ENCODE peak calls at places on chromosomes 7 and 10, in six cellular contexts. T, G, N, B, F and R are unnamed samples.

GRCh38 chr10:111934926-111935325 is 248.6 kb downstream of the GPAM start:
- DNase-seq in T (no peak), G (no peak), N (no peak), B (no peak), F (no peak), R (no peak)

GRCh38 chr7:133434246-133434865 is 181.5 kb downstream of the EXOC4 start:
- DNase-seq in T (no peak), G (peak; percentile 60), N (peak; percentile 49), B (no peak), F (peak; percentile 41), R (no peak)

GRCh38 chr7:150397376-150398107 is 18.4 kb downstream of the ZNF775 start:
- DNase-seq in T (no peak), G (no peak), N (no peak), B (no peak), F (no peak), R (no peak)

GRCh38 chr7:87592300-87592699 is 8.4 kb downstream of the ABCB1 start:
- DNase-seq in T (no peak), G (no peak), N (no peak), B (no peak), F (no peak), R (no peak)

GRCh38 chr10:30788307-30788706 is 158.8 kb upstream of the LYZL2 start:
- DNase-seq in T (no peak), G (no peak), N (peak; percentile 70), B (no peak), F (peak; percentile 24), R (no peak)

GRCh38 chr7:31000161-31000693 is 36.5 kb downstream of the GHRHR start:
- DNase-seq in T (no peak), G (peak; percentile 45), N (no peak), B (no peak), F (no peak), R (no peak)

GRCh38 chr7:155460926-155461613 is 3.1 kb downstream of the EN2 start:
- DNase-seq in T (no peak), G (no peak), N (no peak), B (no peak), F (no peak), R (no peak)

GRCh38 chr10:986881-987634 is 1.2 kb upstream of the GTPBP4 start:
- DNase-seq in T (no peak), G (peak; percentile 46), N (peak; percentile 86), B (no peak), F (peak; percentile 66), R (peak; percentile 71)

GRCh38 chr7:1106783-1107421 is 19.0 kb downstream of the GPER1 start:
- DNase-seq in T (no peak), G (no peak), N (no peak), B (no peak), F (no peak), R (no peak)

GRCh38 chr10:113424304-113424721 is 128.5 kb upstream of the HABP2 start:
- DNase-seq in T (no peak), G (no peak), N (no peak), B (no peak), F (no peak), R (no peak)

GRCh38 chr10:98173258-98173657 is 38.8 kb downstream of the R3HCC1L start:
- DNase-seq in T (no peak), G (peak; percentile 25), N (no peak), B (no peak), F (no peak), R (no peak)

GRCh38 chr10:11510714-11511113 is 100.7 kb downstream of the USP6NL start:
- DNase-seq in T (no peak), G (no peak), N (no peak), B (no peak), F (no peak), R (no peak)

GRCh38 chr7:124553485-124553884 is 212.1 kb downstream of the GPR37 start:
- DNase-seq in T (no peak), G (no peak), N (no peak), B (no peak), F (no peak), R (no peak)

GRCh38 chr7:5596046-5596895 is 172.6 kb upstream of the TNRC18 start:
- DNase-seq in T (no peak), G (peak; percentile 88), N (peak; percentile 95), B (peak; percentile 76), F (peak; percentile 94), R (peak; percentile 74)

GRCh38 chr7:150335101-150335773 is 6.2 kb downstream of the RARRES2 start:
- DNase-seq in T (no peak), G (peak; percentile 81), N (peak; percentile 89), B (peak; percentile 70), F (peak; percentile 75), R (no peak)

GRCh38 chr10:128026620-128027281 is 99.5 kb downstream of the MKI67 start:
- DNase-seq in T (no peak), G (no peak), N (no peak), B (no peak), F (no peak), R (no peak)

GRCh38 chr7:44212581-44213184 is 11.9 kb downstream of the YKT6 start:
- DNase-seq in T (no peak), G (no peak), N (no peak), B (no peak), F (no peak), R (no peak)

GRCh38 chr10:44016589-44017482 is 368.1 kb downstream of the CXCL12 start:
- DNase-seq in T (no peak), G (no peak), N (peak; percentile 21), B (no peak), F (no peak), R (no peak)

GRCh38 chr10:131274133-131274880 is 37.2 kb downstream of the TCERG1L start:
- DNase-seq in T (no peak), G (no peak), N (no peak), B (no peak), F (no peak), R (no peak)
- H4K8ac ChIP-seq in T (no peak overlapping the region), G (no peak overlapping the region), N (no peak overlapping the region), B (no peak overlapping the region), F (no peak overlapping the region), R (no peak overlapping the region)

GRCh38 chr10:6802762-6803428 is 222.8 kb upstream of the PRKCQ start:
- DNase-seq in T (no peak), G (no peak), N (no peak), B (peak; percentile 64), F (no peak), R (no peak)
- H3K4ac ChIP-seq in T (no peak overlapping the region), G (no peak overlapping the region), N (no peak overlapping the region), B (no peak overlapping the region), F (no peak overlapping the region), R (no peak overlapping the region)

DNA sequence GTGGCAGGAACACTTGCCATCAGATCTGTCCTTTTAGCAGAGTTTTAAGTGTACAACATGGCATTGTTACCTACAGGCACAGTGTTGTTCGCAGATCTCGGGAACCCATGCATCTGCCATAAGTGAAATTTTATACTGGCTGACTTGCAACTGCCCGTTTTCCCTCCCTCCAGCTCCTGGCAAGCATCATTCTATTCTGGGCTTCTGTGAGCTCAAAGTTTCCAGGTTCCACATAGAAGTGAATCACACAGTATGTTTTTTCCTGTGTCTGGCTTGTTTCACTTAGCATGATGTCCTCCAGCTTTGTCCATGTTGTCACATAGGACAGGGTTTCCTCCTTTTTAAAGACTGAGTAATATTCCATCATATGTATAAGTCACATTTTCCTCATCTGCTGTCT is 56.6 kb downstream of the C10orf143 start:
- DNase-seq in T (no peak), G (no peak), N (no peak), B (no peak), F (no peak), R (no peak)
- H4K8ac ChIP-seq in T (no peak overlapping the region), G (no peak overlapping the region), N (no peak overlapping the region), B (no peak overlapping the region), F (no peak overlapping the region), R (no peak overlapping the region)

GRCh38 chr10:35396560-35397434 is 60.5 kb downstream of the CCNY start:
- DNase-seq in T (no peak), G (no peak), N (no peak), B (no peak), F (no peak), R (no peak)

GRCh38 chr10:35392482-35393230 is 56.3 kb downstream of the CCNY start:
- DNase-seq in T (no peak), G (no peak), N (no peak), B (no peak), F (no peak), R (no peak)

GRCh38 chr10:35394411-35394851 is 58.1 kb downstream of the CCNY start:
- DNase-seq in T (no peak), G (peak; percentile 65), N (no peak), B (no peak), F (no peak), R (no peak)

GRCh38 chr10:35397953-35398352 is 61.6 kb downstream of the CCNY start:
- DNase-seq in T (no peak), G (no peak), N (no peak), B (no peak), F (no peak), R (no peak)

GRCh38 chr10:35394934-35395333 is 58.6 kb downstream of the CCNY start:
- DNase-seq in T (no peak), G (no peak), N (no peak), B (no peak), F (no peak), R (no peak)
- H3K4ac ChIP-seq in T (no peak overlapping the region), G (no peak overlapping the region), N (no peak overlapping the region), B (no peak overlapping the region), F (no peak overlapping the region), R (no peak overlapping the region)

DNA sequence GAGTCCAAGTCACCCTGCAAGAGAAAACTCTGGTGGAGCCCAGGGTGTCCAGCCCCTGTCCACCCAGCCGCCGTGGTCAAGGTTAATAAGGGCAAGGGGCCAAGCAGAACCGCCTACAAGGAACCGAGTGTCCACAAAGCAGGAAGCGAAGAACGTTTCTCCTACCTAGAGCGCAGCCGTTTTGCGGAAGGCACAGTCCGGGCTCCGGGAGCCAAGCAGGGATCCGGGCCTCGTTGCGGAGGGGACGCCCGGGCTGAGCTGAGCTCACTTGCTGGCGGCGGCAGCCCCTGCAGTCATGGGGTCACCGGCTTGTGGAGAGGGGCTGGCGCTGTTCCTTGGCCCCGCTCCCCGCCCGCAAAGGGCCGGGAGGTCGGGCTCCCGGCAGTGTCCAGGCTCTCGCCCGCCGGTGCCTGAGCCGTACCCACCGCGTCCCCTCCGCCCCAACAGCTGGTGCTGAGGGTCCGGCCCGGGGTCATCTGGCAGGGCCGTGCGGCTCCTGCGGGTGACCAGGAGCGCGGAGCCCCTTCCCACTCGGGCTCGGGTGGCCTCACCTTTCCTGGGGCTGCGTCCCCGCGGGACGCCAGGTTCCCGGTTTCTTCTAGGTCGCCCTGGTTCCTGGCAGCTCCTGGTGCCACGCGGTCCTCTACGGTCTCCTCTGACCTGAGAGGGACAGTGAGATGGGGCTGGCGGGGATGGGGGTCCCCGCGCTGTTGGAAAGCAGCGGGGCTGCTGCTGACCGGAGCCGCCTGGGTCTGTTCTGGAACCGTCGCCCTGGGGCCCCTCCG is 14.0 kb upstream of the ZNF273 start:
- DNase-seq in T (no peak), G (no peak), N (no peak), B (no peak), F (peak; percentile 14), R (peak; percentile 2)
- H4K8ac ChIP-seq in T (no peak overlapping the region), G (no peak overlapping the region), N (no peak overlapping the region), B (no peak overlapping the region), F (no peak overlapping the region), R (peak overlapping the region; percentile 23)